ENCODE peak calls at places on chromosome 12, in ten cellular contexts. One of them, this sample, is unnamed.

GRCh38 chr12:78005094-78005492 is 174.4 kb downstream of the NAV3 start:
- DNase-seq in RWPE1: no peak
- DNase-seq in GM13977: no peak
- DNase-seq in epithelial cell of esophagus: no peak
- DNase-seq in AG04450: no peak
- DNase-seq in CD8-positive, alpha-beta T cell: no peak
- DNase-seq in pancreas: no peak
- DNase-seq in omental fat pad: no peak
- DNase-seq in AG04449: no peak
- DNase-seq in foreskin fibroblast: no peak
- DNase-seq in this sample: no peak

GRCh38 chr12:114711689-114712152 is 27.7 kb upstream of the TBX3 start:
- DNase-seq in RWPE1: no peak
- DNase-seq in GM13977: no peak
- DNase-seq in epithelial cell of esophagus: peak
- DNase-seq in AG04450: no peak
- DNase-seq in CD8-positive, alpha-beta T cell: no peak
- DNase-seq in pancreas: no peak
- DNase-seq in omental fat pad: no peak
- DNase-seq in AG04449: no peak
- DNase-seq in foreskin fibroblast: no peak
- DNase-seq in this sample: no peak

GRCh38 chr12:89874146-89874545 is 165.5 kb upstream of the ATP2B1 start:
- DNase-seq in RWPE1: no peak
- DNase-seq in GM13977: no peak
- DNase-seq in epithelial cell of esophagus: no peak
- DNase-seq in AG04450: no peak
- DNase-seq in CD8-positive, alpha-beta T cell: no peak
- DNase-seq in pancreas: no peak
- DNase-seq in omental fat pad: no peak
- DNase-seq in AG04449: no peak
- DNase-seq in foreskin fibroblast: no peak
- DNase-seq in this sample: no peak

GRCh38 chr12:100170313-100170858 is 27.7 kb upstream of the BLTP3B start:
- DNase-seq in RWPE1: no peak
- DNase-seq in GM13977: no peak
- DNase-seq in epithelial cell of esophagus: no peak
- DNase-seq in AG04450: no peak
- DNase-seq in CD8-positive, alpha-beta T cell: no peak
- DNase-seq in pancreas: no peak
- DNase-seq in omental fat pad: no peak
- DNase-seq in AG04449: no peak
- DNase-seq in foreskin fibroblast: no peak
- DNase-seq in this sample: no peak

GRCh38 chr12:106110626-106111300 is 28.0 kb downstream of the NUAK1 start:
- DNase-seq in RWPE1: no peak
- DNase-seq in GM13977: no peak
- DNase-seq in epithelial cell of esophagus: no peak
- DNase-seq in AG04450: no peak
- DNase-seq in CD8-positive, alpha-beta T cell: no peak
- DNase-seq in pancreas: no peak
- DNase-seq in omental fat pad: no peak
- DNase-seq in AG04449: no peak
- DNase-seq in foreskin fibroblast: no peak
- DNase-seq in this sample: no peak

GRCh38 chr12:66321433-66321832 is 19.1 kb downstream of the HELB start:
- DNase-seq in RWPE1: no peak
- DNase-seq in GM13977: no peak
- DNase-seq in epithelial cell of esophagus: peak
- DNase-seq in AG04450: no peak
- DNase-seq in CD8-positive, alpha-beta T cell: no peak
- DNase-seq in pancreas: no peak
- DNase-seq in omental fat pad: no peak
- DNase-seq in AG04449: no peak
- DNase-seq in foreskin fibroblast: peak
- DNase-seq in this sample: no peak

GRCh38 chr12:131673519-131674265 is 37.2 kb upstream of the SFSWAP start:
- DNase-seq in RWPE1: peak
- DNase-seq in GM13977: no peak
- DNase-seq in epithelial cell of esophagus: peak
- DNase-seq in AG04450: no peak
- DNase-seq in CD8-positive, alpha-beta T cell: no peak
- DNase-seq in pancreas: no peak
- DNase-seq in omental fat pad: no peak
- DNase-seq in AG04449: no peak
- DNase-seq in foreskin fibroblast: peak
- DNase-seq in this sample: peak

GRCh38 chr12:60394680-60395079 is 798.9 kb downstream of the SLC16A7 start:
- DNase-seq in RWPE1: peak
- DNase-seq in GM13977: no peak
- DNase-seq in epithelial cell of esophagus: peak
- DNase-seq in AG04450: peak
- DNase-seq in CD8-positive, alpha-beta T cell: no peak
- DNase-seq in pancreas: no peak
- DNase-seq in omental fat pad: no peak
- DNase-seq in AG04449: peak
- DNase-seq in foreskin fibroblast: peak
- DNase-seq in this sample: peak

GRCh38 chr12:27779416-27779815 is 617 bp upstream of the KLHL42 start:
- DNase-seq in RWPE1: no peak
- DNase-seq in GM13977: peak
- DNase-seq in epithelial cell of esophagus: no peak
- DNase-seq in AG04450: no peak
- DNase-seq in CD8-positive, alpha-beta T cell: peak
- DNase-seq in pancreas: peak
- DNase-seq in omental fat pad: no peak
- DNase-seq in AG04449: no peak
- DNase-seq in foreskin fibroblast: peak
- DNase-seq in this sample: no peak

GRCh38 chr12:77940566-77940965 is 109.9 kb downstream of the NAV3 start:
- DNase-seq in RWPE1: no peak
- DNase-seq in GM13977: no peak
- DNase-seq in epithelial cell of esophagus: peak
- DNase-seq in AG04450: no peak
- DNase-seq in CD8-positive, alpha-beta T cell: no peak
- DNase-seq in pancreas: no peak
- DNase-seq in omental fat pad: no peak
- DNase-seq in AG04449: no peak
- DNase-seq in foreskin fibroblast: peak
- DNase-seq in this sample: peak

GRCh38 chr12:89353188-89353822 is 1.0 kb upstream of the DUSP6 start:
- DNase-seq in RWPE1: peak
- DNase-seq in GM13977: peak
- DNase-seq in epithelial cell of esophagus: peak
- DNase-seq in AG04450: no peak
- DNase-seq in CD8-positive, alpha-beta T cell: no peak
- DNase-seq in pancreas: peak
- DNase-seq in omental fat pad: no peak
- DNase-seq in AG04449: no peak
- DNase-seq in foreskin fibroblast: peak
- DNase-seq in this sample: peak

GRCh38 chr12:47942327-47943230 is 20.8 kb upstream of the TMEM106C start:
- DNase-seq in RWPE1: no peak
- DNase-seq in GM13977: peak
- DNase-seq in epithelial cell of esophagus: no peak
- DNase-seq in AG04450: no peak
- DNase-seq in CD8-positive, alpha-beta T cell: peak
- DNase-seq in pancreas: peak
- DNase-seq in omental fat pad: no peak
- DNase-seq in AG04449: no peak
- DNase-seq in foreskin fibroblast: no peak
- DNase-seq in this sample: no peak

DNA sequence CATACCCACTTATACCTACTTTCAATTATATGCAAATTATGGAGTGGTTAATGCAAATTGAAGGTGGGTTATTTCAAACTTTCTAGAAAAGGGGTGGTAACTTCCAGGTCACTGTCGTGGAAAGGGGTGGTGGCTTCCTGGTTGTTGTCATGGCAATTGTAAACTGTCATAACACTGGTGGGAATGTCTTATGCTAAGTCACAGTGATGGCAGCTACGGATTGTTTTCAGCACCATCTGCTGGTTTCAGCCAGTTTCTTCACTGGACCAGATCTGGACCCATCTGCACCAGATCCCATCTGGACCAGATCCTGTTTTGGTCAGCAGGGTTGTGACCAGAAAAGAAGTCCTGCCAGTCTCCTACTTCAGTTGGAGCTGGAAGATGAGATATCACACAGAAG is 1469.3 kb downstream of the AACS start:
- DNase-seq in RWPE1: no peak
- DNase-seq in GM13977: no peak
- DNase-seq in epithelial cell of esophagus: no peak
- DNase-seq in AG04450: no peak
- DNase-seq in CD8-positive, alpha-beta T cell: no peak
- DNase-seq in pancreas: no peak
- DNase-seq in omental fat pad: no peak
- DNase-seq in AG04449: no peak
- DNase-seq in foreskin fibroblast: no peak
- DNase-seq in this sample: no peak
- TF ChIP-seq CTCF in RWPE1: no peak
- TF ChIP-seq CTCF in GM13977: no peak
- TF ChIP-seq CTCF in epithelial cell of esophagus: no peak
- TF ChIP-seq CTCF in AG04450: no peak
- TF ChIP-seq CTCF in CD8-positive, alpha-beta T cell: no peak
- TF ChIP-seq CTCF in pancreas: no peak
- TF ChIP-seq CTCF in omental fat pad: no peak
- TF ChIP-seq CTCF in AG04449: no peak
- TF ChIP-seq CTCF in foreskin fibroblast: no peak
- TF ChIP-seq CTCF in this sample: no peak

GRCh38 chr12:112170376-112170775 is 45.0 kb downstream of the TRAFD1 start:
- DNase-seq in RWPE1: peak
- DNase-seq in GM13977: no peak
- DNase-seq in epithelial cell of esophagus: no peak
- DNase-seq in AG04450: no peak
- DNase-seq in CD8-positive, alpha-beta T cell: peak
- DNase-seq in pancreas: no peak
- DNase-seq in omental fat pad: no peak
- DNase-seq in AG04449: no peak
- DNase-seq in foreskin fibroblast: peak
- DNase-seq in this sample: peak
- TF ChIP-seq CTCF in RWPE1: peak
- TF ChIP-seq CTCF in GM13977: peak
- TF ChIP-seq CTCF in epithelial cell of esophagus: peak
- TF ChIP-seq CTCF in AG04450: peak
- TF ChIP-seq CTCF in CD8-positive, alpha-beta T cell: no peak
- TF ChIP-seq CTCF in pancreas: no peak
- TF ChIP-seq CTCF in omental fat pad: no peak
- TF ChIP-seq CTCF in AG04449: peak
- TF ChIP-seq CTCF in foreskin fibroblast: peak
- TF ChIP-seq CTCF in this sample: peak

GRCh38 chr12:110108309-110109036 is 15.7 kb upstream of the IFT81 start:
- DNase-seq in RWPE1: no peak
- DNase-seq in GM13977: no peak
- DNase-seq in epithelial cell of esophagus: no peak
- DNase-seq in AG04450: no peak
- DNase-seq in CD8-positive, alpha-beta T cell: no peak
- DNase-seq in pancreas: no peak
- DNase-seq in omental fat pad: no peak
- DNase-seq in AG04449: no peak
- DNase-seq in foreskin fibroblast: no peak
- DNase-seq in this sample: peak

GRCh38 chr12:110109837-110110535 is 14.2 kb upstream of the IFT81 start:
- DNase-seq in RWPE1: no peak
- DNase-seq in GM13977: no peak
- DNase-seq in epithelial cell of esophagus: no peak
- DNase-seq in AG04450: no peak
- DNase-seq in CD8-positive, alpha-beta T cell: no peak
- DNase-seq in pancreas: no peak
- DNase-seq in omental fat pad: no peak
- DNase-seq in AG04449: no peak
- DNase-seq in foreskin fibroblast: no peak
- DNase-seq in this sample: no peak

GRCh38 chr12:110111476-110112334 is 12.5 kb upstream of the IFT81 start:
- DNase-seq in RWPE1: no peak
- DNase-seq in GM13977: no peak
- DNase-seq in epithelial cell of esophagus: no peak
- DNase-seq in AG04450: no peak
- DNase-seq in CD8-positive, alpha-beta T cell: no peak
- DNase-seq in pancreas: no peak
- DNase-seq in omental fat pad: no peak
- DNase-seq in AG04449: no peak
- DNase-seq in foreskin fibroblast: no peak
- DNase-seq in this sample: no peak

GRCh38 chr12:110107369-110108281 is 16.5 kb upstream of the IFT81 start:
- DNase-seq in RWPE1: peak
- DNase-seq in GM13977: no peak
- DNase-seq in epithelial cell of esophagus: peak
- DNase-seq in AG04450: peak
- DNase-seq in CD8-positive, alpha-beta T cell: no peak
- DNase-seq in pancreas: no peak
- DNase-seq in omental fat pad: no peak
- DNase-seq in AG04449: peak
- DNase-seq in foreskin fibroblast: peak
- DNase-seq in this sample: peak

DNA sequence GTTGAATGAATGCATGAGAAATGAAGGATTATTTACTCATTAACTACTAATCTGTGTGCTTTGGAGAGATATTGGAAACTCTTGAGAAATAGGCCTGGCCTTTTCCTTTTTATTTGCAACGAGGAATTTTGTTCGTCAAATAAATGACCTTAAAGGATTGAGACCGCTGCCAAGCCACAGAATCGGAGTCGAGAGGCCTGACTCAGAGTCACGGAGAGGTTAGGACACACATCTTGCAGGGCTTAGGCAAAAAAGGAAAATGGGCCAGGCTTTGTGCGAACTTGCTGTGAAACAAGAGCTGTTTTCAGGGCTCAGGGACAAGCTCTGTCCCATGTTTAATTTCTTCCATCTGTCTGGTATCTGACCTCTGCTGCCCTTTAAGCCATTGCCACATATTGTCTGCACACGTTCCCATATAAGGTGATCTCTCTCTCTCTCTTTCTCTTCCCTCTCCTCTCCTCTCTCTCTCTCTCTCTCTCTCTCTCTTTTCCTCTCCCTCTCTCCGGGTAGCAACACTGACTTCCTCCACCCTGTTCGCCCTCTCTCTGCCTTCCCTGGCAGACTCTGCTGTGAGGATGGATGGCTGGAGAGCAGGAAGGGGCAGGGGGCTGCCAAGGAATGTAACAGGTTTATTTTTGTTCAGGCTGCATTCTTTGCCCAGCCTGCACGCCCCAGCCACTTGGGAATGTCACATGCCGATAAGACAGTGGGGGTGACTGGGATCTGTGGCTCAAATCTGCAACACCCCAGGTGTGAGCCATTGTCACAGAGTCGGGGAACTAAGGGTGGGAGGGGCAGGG is 14.9 kb upstream of the IFT81 start:
- DNase-seq in RWPE1: peak
- DNase-seq in GM13977: no peak
- DNase-seq in epithelial cell of esophagus: peak
- DNase-seq in AG04450: peak
- DNase-seq in CD8-positive, alpha-beta T cell: no peak
- DNase-seq in pancreas: peak
- DNase-seq in omental fat pad: peak
- DNase-seq in AG04449: peak
- DNase-seq in foreskin fibroblast: peak
- DNase-seq in this sample: peak
- TF ChIP-seq CTCF in RWPE1: no peak
- TF ChIP-seq CTCF in GM13977: no peak
- TF ChIP-seq CTCF in epithelial cell of esophagus: no peak
- TF ChIP-seq CTCF in AG04450: no peak
- TF ChIP-seq CTCF in CD8-positive, alpha-beta T cell: no peak
- TF ChIP-seq CTCF in pancreas: no peak
- TF ChIP-seq CTCF in omental fat pad: no peak
- TF ChIP-seq CTCF in AG04449: no peak
- TF ChIP-seq CTCF in foreskin fibroblast: no peak
- TF ChIP-seq CTCF in this sample: no peak

GRCh38 chr12:71063087-71063486 is 94.7 kb downstream of the TSPAN8 start:
- DNase-seq in RWPE1: no peak
- DNase-seq in GM13977: no peak
- DNase-seq in epithelial cell of esophagus: no peak
- DNase-seq in AG04450: no peak
- DNase-seq in CD8-positive, alpha-beta T cell: no peak
- DNase-seq in pancreas: no peak
- DNase-seq in omental fat pad: no peak
- DNase-seq in AG04449: no peak
- DNase-seq in foreskin fibroblast: peak
- DNase-seq in this sample: peak
- TF ChIP-seq CTCF in RWPE1: no peak
- TF ChIP-seq CTCF in GM13977: no peak
- TF ChIP-seq CTCF in epithelial cell of esophagus: no peak
- TF ChIP-seq CTCF in AG04450: no peak
- TF ChIP-seq CTCF in CD8-positive, alpha-beta T cell: no peak
- TF ChIP-seq CTCF in pancreas: no peak
- TF ChIP-seq CTCF in omental fat pad: no peak
- TF ChIP-seq CTCF in AG04449: no peak
- TF ChIP-seq CTCF in foreskin fibroblast: no peak
- TF ChIP-seq CTCF in this sample: no peak